ENCODE peak calls at places on chromosomes 7 and 10, in ten cellular contexts. C is heart right ventricle; L is dorsolateral prefrontal cortex; Y is sigmoid colon; K is GM10248; J is lung; B is gastrocnemius medialis; I is CD4-positive, alpha-beta T cell; D is BJ; E is uterus. R is an unnamed sample.

GRCh38 chr10:77872151-77872946 is 54.2 kb downstream of the DLG5 start:
- DNase-seq in C (no peak), L (peak), Y (peak), K (no peak), J (no peak), B (no peak), I (no peak), D (no peak), E (peak), R (no peak)

GRCh38 chr10:119991816-119992215 is 99.3 kb downstream of the SEC23IP start:
- DNase-seq in C (no peak), L (no peak), Y (no peak), K (no peak), J (no peak), B (no peak), I (no peak), D (no peak), E (no peak), R (no peak)

GRCh38 chr10:67606572-67606971 is 89.4 kb downstream of the CTNNA3 start:
- DNase-seq in C (no peak), L (no peak), Y (no peak), K (no peak), J (no peak), B (no peak), I (no peak), D (peak), E (no peak), R (no peak)

GRCh38 chr7:85184599-85185354 is 2.1 kb downstream of the SEMA3D start:
- DNase-seq in C (no peak), L (peak), Y (no peak), K (peak), J (no peak), B (no peak), I (no peak), D (no peak), E (no peak), R (peak)

GRCh38 chr7:145031162-145031561 is 195.3 kb upstream of the TPK1 start:
- DNase-seq in C (no peak), L (no peak), Y (no peak), K (no peak), J (no peak), B (no peak), I (no peak), D (no peak), E (no peak), R (no peak)

GRCh38 chr7:27314111-27314510 is 71.5 kb downstream of the EVX1 start:
- DNase-seq in C (no peak), L (no peak), Y (no peak), K (no peak), J (no peak), B (no peak), I (no peak), D (no peak), E (no peak), R (no peak)

GRCh38 chr7:23863209-23863798 is 153.3 kb downstream of the STK31 start:
- DNase-seq in C (no peak), L (no peak), Y (no peak), K (no peak), J (no peak), B (no peak), I (no peak), D (no peak), E (no peak), R (no peak)

GRCh38 chr7:153524070-153524601 is 528.1 kb upstream of the DPP6 start:
- DNase-seq in C (peak), L (peak), Y (peak), K (no peak), J (no peak), B (no peak), I (no peak), D (no peak), E (peak), R (no peak)

GRCh38 chr10:113087082-113088029 is 137.3 kb downstream of the TCF7L2 start:
- DNase-seq in C (no peak), L (no peak), Y (peak), K (no peak), J (peak), B (peak), I (no peak), D (peak), E (peak), R (peak)

GRCh38 chr10:124798781-124799180 is 2.8 kb upstream of the ABRAXAS2 start:
- DNase-seq in C (no peak), L (no peak), Y (no peak), K (no peak), J (no peak), B (no peak), I (no peak), D (no peak), E (no peak), R (no peak)

GRCh38 chr7:148901178-148901577 is 17.1 kb upstream of the EZH2 start:
- DNase-seq in C (no peak), L (no peak), Y (no peak), K (no peak), J (no peak), B (no peak), I (no peak), D (no peak), E (no peak), R (no peak)

GRCh38 chr10:86968994-86969355 is 693 bp downstream of the ADIRF start:
- DNase-seq in C (no peak), L (no peak), Y (peak), K (no peak), J (no peak), B (no peak), I (no peak), D (no peak), E (no peak), R (no peak)

GRCh38 chr10:74624501-74624900 is 201.9 kb upstream of the KAT6B start:
- DNase-seq in C (no peak), L (no peak), Y (no peak), K (no peak), J (no peak), B (no peak), I (no peak), D (no peak), E (no peak), R (no peak)

GRCh38 chr10:95650232-95650631 is 6.3 kb downstream of the ALDH18A1 start:
- DNase-seq in C (no peak), L (no peak), Y (no peak), K (no peak), J (no peak), B (no peak), I (no peak), D (no peak), E (no peak), R (no peak)

GRCh38 chr10:71579668-71580067 is 139.9 kb downstream of the C10orf105 start:
- DNase-seq in C (no peak), L (no peak), Y (no peak), K (no peak), J (no peak), B (no peak), I (no peak), D (no peak), E (no peak), R (no peak)

GRCh38 chr7:42272793-42273665 is 36.0 kb upstream of the GLI3 start:
- DNase-seq in C (no peak), L (no peak), Y (no peak), K (no peak), J (no peak), B (no peak), I (no peak), D (no peak), E (no peak), R (no peak)
- TF ChIP-seq CTCF in C (no peak), L (peak), Y (no peak), K (no peak), J (no peak), B (no peak), I (no peak), D (peak), E (no peak), R (no peak)

GRCh38 chr10:133129151-133129853 is 30.7 kb upstream of the KNDC1 start:
- DNase-seq in C (no peak), L (peak), Y (peak), K (no peak), J (no peak), B (no peak), I (no peak), D (no peak), E (no peak), R (no peak)
- TF ChIP-seq CTCF in C (no peak), L (no peak), Y (no peak), K (no peak), J (no peak), B (no peak), I (no peak), D (no peak), E (no peak), R (no peak)

GRCh38 chr10:88865281-88865876 is 13.7 kb upstream of the ANKRD22 start:
- DNase-seq in C (no peak), L (no peak), Y (no peak), K (no peak), J (no peak), B (no peak), I (no peak), D (no peak), E (no peak), R (no peak)
- TF ChIP-seq CTCF in C (no peak), L (no peak), Y (no peak), K (no peak), J (no peak), B (no peak), I (peak), D (peak), E (no peak), R (no peak)

GRCh38 chr10:24639124-24639523 is 84.6 kb downstream of the ARHGAP21 start:
- DNase-seq in C (no peak), L (no peak), Y (no peak), K (no peak), J (no peak), B (no peak), I (no peak), D (no peak), E (no peak), R (no peak)

GRCh38 chr10:24643679-24644209 is 79.9 kb downstream of the ARHGAP21 start:
- DNase-seq in C (no peak), L (no peak), Y (no peak), K (no peak), J (no peak), B (no peak), I (no peak), D (no peak), E (no peak), R (no peak)

GRCh38 chr10:24645784-24646183 is 77.9 kb downstream of the ARHGAP21 start:
- DNase-seq in C (no peak), L (no peak), Y (no peak), K (no peak), J (no peak), B (no peak), I (no peak), D (no peak), E (no peak), R (no peak)

GRCh38 chr10:24645022-24645421 is 78.7 kb downstream of the ARHGAP21 start:
- DNase-seq in C (no peak), L (no peak), Y (no peak), K (no peak), J (no peak), B (no peak), I (no peak), D (no peak), E (no peak), R (no peak)

DNA sequence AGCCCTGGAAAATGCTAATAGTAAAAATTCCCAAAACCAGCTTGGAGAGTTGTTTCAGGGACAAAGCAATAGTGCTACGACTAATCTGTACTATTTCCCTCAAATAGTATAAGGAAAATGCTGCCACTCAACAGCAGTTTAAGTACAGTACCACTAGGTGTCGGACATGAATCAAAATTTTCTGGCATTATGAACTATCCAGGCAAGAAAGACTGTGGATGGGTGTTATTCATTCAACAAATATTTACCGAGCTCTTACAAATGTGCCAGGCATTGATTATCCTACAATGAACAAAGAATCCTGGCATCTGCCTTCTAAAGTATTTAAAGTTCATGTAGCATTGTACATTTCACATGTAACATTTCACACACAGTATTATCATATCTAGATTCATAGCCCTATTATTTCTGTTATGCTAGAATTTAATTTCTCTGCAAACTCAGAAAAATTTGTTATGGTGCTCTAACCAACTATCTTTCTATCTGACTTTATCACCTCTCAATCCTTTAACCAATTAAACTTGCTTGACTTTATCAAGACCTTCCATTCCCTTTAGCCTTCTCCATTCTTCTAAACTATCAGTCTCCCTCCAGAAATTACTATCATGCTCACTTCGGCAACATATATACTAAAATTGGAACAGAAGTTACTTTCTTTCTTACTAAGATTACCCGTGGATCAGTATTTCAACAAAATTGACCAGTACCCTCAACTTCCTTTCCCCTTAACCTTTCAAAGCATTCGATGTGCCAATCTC is 80.6 kb downstream of the ARHGAP21 start:
- DNase-seq in C (no peak), L (no peak), Y (no peak), K (peak), J (no peak), B (no peak), I (no peak), D (no peak), E (no peak), R (no peak)
- TF ChIP-seq CTCF in C (peak), L (peak), Y (peak), K (peak), J (peak), B (peak), I (peak), D (peak), E (peak), R (no peak)

GRCh38 chr7:2979276-2979675 is 64.4 kb downstream of the CARD11 start:
- DNase-seq in C (no peak), L (no peak), Y (no peak), K (peak), J (no peak), B (no peak), I (no peak), D (no peak), E (no peak), R (no peak)
- TF ChIP-seq CTCF in C (no peak), L (no peak), Y (no peak), K (peak), J (no peak), B (no peak), I (no peak), D (no peak), E (no peak), R (no peak)

DNA sequence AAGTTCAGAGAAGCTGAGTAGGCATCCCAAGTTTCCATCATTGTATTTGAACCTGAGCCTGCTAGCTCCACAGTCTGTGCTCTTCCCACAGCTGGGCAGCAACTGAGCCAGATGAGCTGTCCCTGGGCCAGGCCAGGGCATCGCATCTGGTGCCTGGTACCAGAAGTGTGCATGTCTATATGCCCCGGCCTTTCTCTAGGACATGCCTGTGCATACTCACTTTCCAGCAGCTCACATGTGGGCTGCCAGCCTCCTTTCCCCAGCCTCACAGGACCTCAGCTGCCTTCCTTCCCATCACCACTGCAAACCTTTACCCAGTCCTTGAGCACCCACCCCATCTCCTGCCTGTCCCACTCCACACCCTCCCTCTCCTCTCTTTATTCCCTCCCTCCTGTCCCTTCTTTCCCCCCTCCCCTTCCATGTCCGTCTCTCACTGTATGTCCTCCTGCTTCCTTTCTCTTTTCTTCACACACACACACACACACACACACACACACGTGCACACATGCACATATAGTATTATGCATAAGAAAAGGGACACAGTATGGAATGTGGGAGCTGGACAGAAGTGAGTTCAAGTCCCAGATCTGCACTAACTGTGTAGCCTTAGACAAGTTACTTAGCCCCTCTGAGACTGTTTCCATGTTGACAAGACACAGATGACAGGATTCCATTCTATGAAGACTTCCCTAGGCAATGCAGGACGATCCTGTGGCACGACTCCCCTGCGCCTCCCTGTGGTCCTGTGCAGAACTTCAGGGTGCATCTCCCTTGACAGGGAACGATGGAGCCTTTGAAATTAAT is 10.9 kb downstream of the CDHR1 start:
- DNase-seq in C (peak), L (peak), Y (no peak), K (peak), J (peak), B (no peak), I (peak), D (no peak), E (no peak), R (no peak)
- TF ChIP-seq CTCF in C (peak), L (peak), Y (peak), K (peak), J (peak), B (no peak), I (peak), D (peak), E (no peak), R (no peak)

GRCh38 chr10:930415-931325 is 835 bp downstream of the LARP4B start:
- DNase-seq in C (peak), L (no peak), Y (peak), K (no peak), J (peak), B (no peak), I (no peak), D (no peak), E (no peak), R (no peak)
- TF ChIP-seq CTCF in C (no peak), L (no peak), Y (no peak), K (peak), J (no peak), B (no peak), I (no peak), D (no peak), E (no peak), R (no peak)

GRCh38 chr7:94177441-94177840 is 173.3 kb upstream of the BET1 start:
- DNase-seq in C (no peak), L (no peak), Y (no peak), K (no peak), J (no peak), B (no peak), I (no peak), D (no peak), E (no peak), R (no peak)
- TF ChIP-seq CTCF in C (no peak), L (no peak), Y (no peak), K (no peak), J (no peak), B (no peak), I (no peak), D (no peak), E (no peak), R (no peak)

GRCh38 chr10:85420501-85421191 is 945.9 kb downstream of the GRID1 start:
- DNase-seq in C (no peak), L (no peak), Y (no peak), K (no peak), J (no peak), B (no peak), I (no peak), D (no peak), E (no peak), R (no peak)

GRCh38 chr10:85421421-85421820 is 945.2 kb downstream of the GRID1 start:
- DNase-seq in C (no peak), L (no peak), Y (no peak), K (no peak), J (no peak), B (no peak), I (no peak), D (no peak), E (no peak), R (no peak)
- TF ChIP-seq CTCF in C (no peak), L (no peak), Y (no peak), K (no peak), J (no peak), B (no peak), I (no peak), D (no peak), E (no peak), R (no peak)